ENCODE peak calls at places on chromosomes 1 and 21, in ten cellular contexts. C is IMR-90, P is A549, X is suprapubic skin, D is uterus, V is stomach, G is body of pancreas, M is heart left ventricle, K is transverse colon, E is HCT116. J is an unnamed sample.

GRCh38 chr1:29685387-29685786 is 449.1 kb downstream of the PTPRU start:
- DNase-seq in C (no peak), P (no peak), X (peak; percentile 8), D (no peak), V (peak; percentile 9), G (no peak), M (no peak), K (no peak), E (no peak), J (no peak)

GRCh38 chr1:175857756-175858155 is 114.4 kb upstream of the TNR start:
- DNase-seq in C (no peak), P (no peak), X (no peak), D (no peak), V (no peak), G (no peak), M (no peak), K (no peak), E (no peak), J (no peak)

GRCh38 chr1:175278729-175279128 is 86.2 kb upstream of the KIAA0040 start:
- DNase-seq in C (no peak), P (no peak), X (no peak), D (no peak), V (no peak), G (no peak), M (no peak), K (no peak), E (no peak), J (no peak)

GRCh38 chr1:231557411-231557810 is 28.9 kb downstream of the TSNAX start:
- DNase-seq in C (peak; percentile 11), P (no peak), X (no peak), D (no peak), V (no peak), G (no peak), M (no peak), K (no peak), E (no peak), J (no peak)

GRCh38 chr1:108877324-108877812 is 583 bp downstream of the GPSM2 start:
- DNase-seq in C (peak; percentile 30), P (no peak), X (no peak), D (no peak), V (no peak), G (no peak), M (no peak), K (peak; percentile 27), E (no peak), J (no peak)

GRCh38 chr1:229279242-229279641 is 8.3 kb downstream of the RAB4A start:
- DNase-seq in C (no peak), P (no peak), X (no peak), D (no peak), V (no peak), G (no peak), M (no peak), K (no peak), E (no peak), J (no peak)

GRCh38 chr1:33330376-33330890 is 9.5 kb upstream of the A3GALT2 start:
- DNase-seq in C (no peak), P (no peak), X (no peak), D (no peak), V (no peak), G (no peak), M (no peak), K (no peak), E (no peak), J (peak; percentile 12)

GRCh38 chr1:25117233-25117823 is 115.0 kb downstream of the SYF2 start:
- DNase-seq in C (no peak), P (no peak), X (no peak), D (no peak), V (peak; percentile 38), G (no peak), M (no peak), K (peak; percentile 59), E (peak; percentile 48), J (no peak)

GRCh38 chr1:182617734-182618288 is 13.6 kb upstream of the RGS16 start:
- DNase-seq in C (peak; percentile 10), P (no peak), X (no peak), D (no peak), V (no peak), G (no peak), M (no peak), K (no peak), E (peak; percentile 32), J (no peak)

GRCh38 chr1:98053471-98054366 is 132.9 kb upstream of the DPYD start:
- DNase-seq in C (peak; percentile 65), P (no peak), X (peak; percentile 64), D (peak; percentile 44), V (peak; percentile 55), G (peak; percentile 50), M (peak; percentile 56), K (peak; percentile 32), E (no peak), J (peak; percentile 15)

GRCh38 chr1:8222789-8223188 is 95.1 kb upstream of the SLC45A1 start:
- DNase-seq in C (no peak), P (no peak), X (no peak), D (no peak), V (no peak), G (no peak), M (no peak), K (no peak), E (no peak), J (no peak)

GRCh38 chr1:160827418-160827817 is 31.4 kb downstream of the LY9 start:
- DNase-seq in C (no peak), P (no peak), X (no peak), D (no peak), V (no peak), G (no peak), M (no peak), K (no peak), E (no peak), J (no peak)

GRCh38 chr1:116763116-116763786 is 9.0 kb downstream of the CD2 start:
- DNase-seq in C (no peak), P (no peak), X (no peak), D (peak; percentile 25), V (no peak), G (no peak), M (no peak), K (no peak), E (no peak), J (no peak)

GRCh38 chr1:65264197-65264929 is 45.0 kb upstream of the DNAJC6 start:
- DNase-seq in C (peak; percentile 37), P (no peak), X (no peak), D (no peak), V (no peak), G (no peak), M (no peak), K (no peak), E (no peak), J (no peak)

GRCh38 chr1:160086162-160086892 is 5.0 kb downstream of the KCNJ9 start:
- DNase-seq in C (no peak), P (no peak), X (no peak), D (no peak), V (no peak), G (no peak), M (no peak), K (no peak), E (no peak), J (no peak)

GRCh38 chr1:40777224-40777970 is 6.2 kb upstream of the KCNQ4 start:
- DNase-seq in C (no peak), P (no peak), X (no peak), D (no peak), V (no peak), G (no peak), M (no peak), K (no peak), E (no peak), J (no peak)

GRCh38 chr1:110356379-110356778 is 17.2 kb downstream of the RBM15 start:
- DNase-seq in C (no peak), P (no peak), X (no peak), D (no peak), V (no peak), G (no peak), M (no peak), K (no peak), E (no peak), J (no peak)

GRCh38 chr1:209617755-209618154 is 34.2 kb downstream of the CAMK1G start:
- DNase-seq in C (no peak), P (no peak), X (no peak), D (no peak), V (no peak), G (no peak), M (no peak), K (no peak), E (no peak), J (no peak)
- H3K4me1 ChIP-seq in C (no peaks in the 10 kb centered on the region), P (no peaks in the 10 kb centered on the region), X (peaks cover 17% of the 10 kb centered on the region), D (no peaks in the 10 kb centered on the region), V (peaks cover 8% of the 10 kb centered on the region), G (peaks cover 18% of the 10 kb centered on the region), M (peaks cover 63% of the 10 kb centered on the region), K (peaks cover 6% of the 10 kb centered on the region), E (no peaks in the 10 kb centered on the region), J (peaks cover 72% of the 10 kb centered on the region)

DNA sequence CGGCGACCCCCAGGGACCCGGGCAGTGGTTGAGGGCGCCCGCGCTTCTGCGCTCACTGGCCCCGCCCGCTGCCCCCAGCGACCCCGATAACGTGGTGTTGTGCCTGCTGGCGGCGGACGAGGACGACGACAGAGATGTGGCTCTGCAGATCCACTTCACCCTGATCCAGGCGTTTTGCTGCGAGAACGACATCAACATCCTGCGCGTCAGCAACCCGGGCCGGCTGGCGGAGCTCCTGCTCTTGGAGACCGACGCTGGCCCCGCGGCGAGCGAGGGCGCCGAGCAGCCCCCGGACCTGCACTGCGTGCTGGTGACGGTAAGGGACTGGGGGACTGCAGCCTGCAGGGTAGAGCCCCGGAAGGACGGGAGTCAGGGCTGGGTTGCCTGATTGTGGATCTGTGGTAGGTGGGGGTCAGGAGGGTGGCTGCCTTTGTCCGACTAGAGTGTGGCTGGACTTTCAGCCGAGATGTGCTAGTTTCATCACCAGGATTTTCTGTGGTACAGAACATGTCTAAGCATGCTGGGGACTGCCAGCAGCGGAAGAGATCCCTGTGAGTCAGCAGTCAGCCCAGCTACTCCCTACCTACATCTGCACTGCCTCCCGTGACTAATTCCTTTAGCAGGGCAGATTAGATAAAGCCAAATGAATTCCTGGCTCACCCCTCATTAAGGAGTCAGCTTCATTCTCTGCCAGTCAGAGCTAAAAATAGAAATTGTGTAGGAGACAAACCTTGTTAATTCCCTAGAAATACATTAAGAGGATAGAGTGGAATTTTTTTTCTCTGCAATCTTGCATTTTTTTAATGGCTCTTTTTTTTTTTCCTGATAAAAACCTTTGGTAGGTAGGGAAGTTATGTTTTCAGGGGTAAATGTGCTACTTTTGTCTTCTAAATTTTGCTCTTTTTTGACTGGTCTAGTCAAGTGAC is 1.5 kb downstream of the GADD45A start:
- DNase-seq in C (peak; percentile 99), P (peak; percentile 70), X (peak; percentile 85), D (peak; percentile 75), V (peak; percentile 82), G (peak; percentile 76), M (peak; percentile 91), K (peak; percentile 80), E (peak; percentile 91), J (peak; percentile 93)
- TF ChIP-seq POLR2A in C (peak; percentile 85), P (peak; percentile 15), X (no peak), D (peak; percentile 62), V (peak; percentile 73), G (peak; percentile 80), M (no peak), K (peak; percentile 82), E (peak; percentile 21), J (peak; percentile 70)

GRCh38 chr21:33383056-33383888 is 19.9 kb upstream of the IFNGR2 start:
- DNase-seq in C (peak; percentile 94), P (no peak), X (peak; percentile 79), D (peak; percentile 44), V (peak; percentile 68), G (peak; percentile 37), M (peak; percentile 76), K (peak; percentile 81), E (peak; percentile 86), J (peak; percentile 33)
- H3K4me1 ChIP-seq in C (peaks cover 12% of the 10 kb centered on the region), P (peaks cover 35% of the 10 kb centered on the region), X (peaks cover 57% of the 10 kb centered on the region), D (no peaks in the 10 kb centered on the region), V (peaks cover 34% of the 10 kb centered on the region), G (peaks cover 15% of the 10 kb centered on the region), M (peaks cover 36% of the 10 kb centered on the region), K (peaks cover 12% of the 10 kb centered on the region), E (peaks cover 45% of the 10 kb centered on the region), J (peaks cover 31% of the 10 kb centered on the region)

GRCh38 chr1:15949453-15950245 is 26.3 kb downstream of the ZBTB17 start:
- DNase-seq in C (peak; percentile 96), P (peak; percentile 74), X (peak; percentile 95), D (peak; percentile 94), V (peak; percentile 77), G (peak; percentile 89), M (peak; percentile 94), K (peak; percentile 88), E (peak; percentile 43), J (peak; percentile 86)
- TF ChIP-seq POLR2A in C (peak; percentile 28), P (no peak), X (no peak), D (peak; percentile 51), V (no peak), G (peak; percentile 40), M (no peak), K (no peak), E (no peak), J (peak; percentile 59)

J was measured in gastrocnemius medialis.